ENCODE peak calls at places on chromosomes 5 and 9, in seven cellular contexts. H, Y, L, V, T, F and S are unnamed samples.

GRCh38 chr9:80556631-80557030 is 984.9 kb downstream of the TLE4 start:
- DNase-seq in V (no peak), Y (no peak), F (no peak), H (no peak), L (peak; percentile 28), T (no peak), S (no peak)

GRCh38 chr5:3221432-3221831 is 374.2 kb upstream of the IRX1 start:
- DNase-seq in Y (no peak), H (no peak), T (no peak), F (no peak), L (no peak), V (no peak), S (no peak)

GRCh38 chr5:145829708-145830361 is 5.3 kb downstream of the PRELID2 start:
- DNase-seq in H (no peak), T (no peak), V (no peak), Y (no peak), F (no peak), L (no peak), S (no peak)

GRCh38 chr9:124257865-124258764 is at the start of gene NEK6:
- DNase-seq in T (no peak), H (peak; percentile 34), L (no peak), Y (peak; percentile 44), V (no peak), F (peak; percentile 15), S (peak; percentile 27)

GRCh38 chr5:143297756-143298155 is 105.7 kb downstream of the NR3C1 start:
- DNase-seq in F (no peak), L (no peak), H (no peak), V (no peak), Y (no peak), T (no peak), S (no peak)

GRCh38 chr5:37836173-37837100 is 3.4 kb downstream of the GDNF start:
- DNase-seq in L (peak; percentile 53), T (no peak), H (no peak), F (no peak), V (no peak), Y (no peak), S (no peak)

GRCh38 chr5:164002214-164002613 is 496.8 kb downstream of the MAT2B start:
- DNase-seq in F (no peak), V (no peak), T (no peak), H (no peak), L (no peak), Y (no peak), S (peak; percentile 2)

GRCh38 chr5:174306345-174307030 is 261.0 kb downstream of the NSG2 start:
- DNase-seq in T (no peak), V (no peak), F (no peak), Y (no peak), H (no peak), L (no peak), S (peak; percentile 70)

GRCh38 chr5:6750142-6750840 is 37.1 kb downstream of the TENT4A start:
- DNase-seq in F (peak; percentile 2), Y (no peak), H (no peak), L (no peak), V (no peak), T (no peak), S (no peak)

GRCh38 chr5:132762246-132763000 is 14.6 kb downstream of the SEPTIN8 start:
- DNase-seq in V (no peak), H (no peak), F (no peak), L (no peak), T (no peak), Y (no peak), S (no peak)

GRCh38 chr9:89887286-89887685 is 282.5 kb downstream of the GADD45G start:
- DNase-seq in H (no peak), F (no peak), L (no peak), V (peak; percentile 18), Y (no peak), T (no peak), S (no peak)

GRCh38 chr9:95103385-95104087 is 214.0 kb downstream of the FANCC start:
- DNase-seq in T (no peak), V (no peak), L (no peak), F (no peak), Y (no peak), H (no peak), S (no peak)

GRCh38 chr9:107749787-107750444 is 260.3 kb upstream of the KLF4 start:
- DNase-seq in F (no peak), T (peak; percentile 52), Y (no peak), H (no peak), V (peak; percentile 95), L (peak; percentile 92), S (peak; percentile 93)

GRCh38 chr5:1431896-1432295 is 13.3 kb downstream of the SLC6A3 start:
- DNase-seq in V (no peak), L (no peak), T (no peak), Y (no peak), H (peak; percentile 2), F (no peak), S (no peak)

GRCh38 chr9:126582427-126582826 is 31.3 kb upstream of the LMX1B start:
- DNase-seq in F (no peak), V (no peak), H (no peak), Y (no peak), T (no peak), L (no peak), S (no peak)

GRCh38 chr9:131667576-131667975 is 72.3 kb downstream of the RAPGEF1 start:
- DNase-seq in Y (no peak), H (peak; percentile 60), F (peak; percentile 49), L (peak; percentile 35), V (peak; percentile 32), T (no peak), S (no peak)

GRCh38 chr5:122816726-122817125 is 28.7 kb upstream of the SNX24 start:
- DNase-seq in L (no peak), T (no peak), F (no peak), Y (no peak), V (no peak), H (no peak), S (no peak)

GRCh38 chr5:125410501-125411162 is 664.2 kb upstream of the ZNF608 start:
- DNase-seq in L (peak; percentile 86), V (no peak), H (no peak), T (no peak), F (no peak), Y (peak; percentile 22), S (peak; percentile 35)

GRCh38 chr9:110217656-110218099 is 9.7 kb upstream of the C9orf152 start:
- DNase-seq in L (peak; percentile 59), H (no peak), F (no peak), Y (peak; percentile 65), T (no peak), V (peak; percentile 30), S (peak; percentile 41)

GRCh38 chr5:115735108-115735998 is 81.1 kb downstream of the CDO1 start:
- DNase-seq in F (no peak), T (no peak), Y (no peak), L (no peak), V (no peak), H (no peak), S (no peak)

GRCh38 chr5:12023614-12024241 is 119.5 kb upstream of the CTNND2 start:
- DNase-seq in F (no peak), L (peak; percentile 58), Y (peak; percentile 66), T (no peak), H (no peak), V (no peak), S (peak; percentile 50)

GRCh38 chr9:92147030-92147853 is 32.0 kb upstream of the SPTLC1 start:
- DNase-seq in F (no peak), Y (no peak), L (peak; percentile 94), T (peak; percentile 47), H (no peak), V (peak; percentile 85), S (peak; percentile 94)

GRCh38 chr5:107937198-107937597 is 266.5 kb upstream of the EFNA5 start:
- DNase-seq in Y (no peak), L (no peak), V (no peak), H (no peak), F (no peak), T (no peak), S (no peak)

GRCh38 chr5:72194846-72195245 is 87.6 kb downstream of the MAP1B start:
- DNase-seq in Y (no peak), H (no peak), L (peak; percentile 80), F (no peak), V (no peak), T (no peak), S (no peak)

GRCh38 chr9:77876091-77876490 is 155.5 kb downstream of the GNAQ start:
- DNase-seq in L (peak; percentile 17), F (no peak), V (peak; percentile 41), H (no peak), Y (no peak), T (no peak), S (peak; percentile 10)

GRCh38 chr5:176387384-176387925 is 943 bp downstream of the NOP16 start:
- DNase-seq in V (no peak), Y (peak; percentile 51), F (no peak), H (no peak), L (no peak), T (no peak), S (no peak)

GRCh38 chr5:40717281-40717680 is 37.6 kb downstream of the PTGER4 start:
- DNase-seq in H (no peak), Y (no peak), T (peak; percentile 17), L (peak; percentile 71), V (no peak), F (no peak), S (peak; percentile 12)

GRCh38 chr5:116229131-116229530 is 144.3 kb downstream of the COMMD10 start:
- DNase-seq in F (no peak), L (no peak), T (no peak), H (no peak), Y (no peak), V (no peak), S (no peak)

GRCh38 chr9:84189901-84190300 is 150.7 kb downstream of the SLC28A3 start:
- DNase-seq in V (no peak), H (no peak), Y (no peak), T (no peak), F (no peak), L (no peak), S (no peak)

GRCh38 chr5:57416246-57416996 is 66.2 kb downstream of the ACTBL2 start:
- DNase-seq in F (no peak), Y (no peak), H (no peak), V (no peak), T (peak; percentile 52), L (peak; percentile 64), S (no peak)

GRCh38 chr5:34817558-34818351 is 21.2 kb upstream of the TTC23L start:
- DNase-seq in F (no peak), H (no peak), V (no peak), L (peak; percentile 65), Y (no peak), T (peak; percentile 40), S (no peak)

GRCh38 chr9:137306546-137307254 is 4.6 kb upstream of the NRARP start:
- DNase-seq in F (peak; percentile 11), Y (no peak), L (no peak), T (no peak), H (no peak), V (no peak), S (no peak)

GRCh38 chr9:74735761-74736160 is 152.0 kb downstream of the TRPM6 start:
- DNase-seq in Y (peak; percentile 6), L (no peak), V (no peak), H (no peak), T (no peak), F (no peak), S (no peak)

GRCh38 chr9:111094433-111095421 is 56.5 kb upstream of the LPAR1 start:
- DNase-seq in Y (no peak), H (no peak), L (peak; percentile 79), T (peak; percentile 36), V (peak; percentile 34), F (no peak), S (peak; percentile 65)